ENCODE peak calls at places on chromosomes 12 and 14, in five cellular contexts. R is iPS DF 6.9; H is GM23248; B is CD4-positive, alpha-beta memory T cell; I is dorsolateral prefrontal cortex. K is an unnamed sample.

GRCh38 chr12:70248916-70249315 is 5.7 kb downstream of the CNOT2 start:
- DNase-seq in R (no peak), H (peak), B (no peak), I (no peak), K (no peak)

GRCh38 chr12:51972424-51972812 is 20.9 kb downstream of the ACVR1B start:
- DNase-seq in R (no peak), H (no peak), B (no peak), I (no peak), K (no peak)

GRCh38 chr12:68781728-68782127 is 26.2 kb upstream of the MDM2 start:
- DNase-seq in R (no peak), H (no peak), B (no peak), I (no peak), K (no peak)

GRCh38 chr14:68911594-68912227 is 67.4 kb downstream of the ACTN1 start:
- DNase-seq in R (peak), H (peak), B (peak), I (peak), K (peak)

GRCh38 chr12:68271346-68271745 is 17.9 kb upstream of the IL22 start:
- DNase-seq in R (no peak), H (peak), B (no peak), I (no peak), K (no peak)

GRCh38 chr12:63949902-63950301 is 105.4 kb downstream of the SRGAP1 start:
- DNase-seq in R (no peak), H (no peak), B (no peak), I (no peak), K (no peak)

GRCh38 chr12:101013993-101014392 is 196.0 kb downstream of the SLC5A8 start:
- DNase-seq in R (no peak), H (no peak), B (no peak), I (no peak), K (no peak)

GRCh38 chr12:84874125-84874824 is 38.3 kb downstream of the SLC6A15 start:
- DNase-seq in R (no peak), H (peak), B (peak), I (no peak), K (peak)

GRCh38 chr14:32370720-32371119 is 41.6 kb downstream of the AKAP6 start:
- DNase-seq in R (no peak), H (peak), B (no peak), I (no peak), K (peak)

GRCh38 chr12:131829351-131829794 is 1.2 kb downstream of the MMP17 start:
- DNase-seq in R (no peak), H (peak), B (no peak), I (no peak), K (no peak)

GRCh38 chr12:1519642-1520041 is 74.7 kb downstream of the FBXL14 start:
- DNase-seq in R (no peak), H (peak), B (no peak), I (no peak), K (no peak)

GRCh38 chr14:78835052-78835451 is 664.9 kb downstream of the NRXN3 start:
- DNase-seq in R (no peak), H (no peak), B (no peak), I (peak), K (peak)

GRCh38 chr12:131047789-131048610 is 94.3 kb downstream of the ADGRD1 start:
- DNase-seq in R (no peak), H (no peak), B (no peak), I (no peak), K (no peak)

GRCh38 chr14:85426068-85426935 is 103.6 kb upstream of the FLRT2 start:
- DNase-seq in R (no peak), H (no peak), B (no peak), I (no peak), K (peak)

GRCh38 chr12:3179731-3180130 is 102.6 kb downstream of the TSPAN9 start:
- DNase-seq in R (no peak), H (no peak), B (no peak), I (no peak), K (no peak)

GRCh38 chr14:79057333-79057732 is 887.2 kb downstream of the NRXN3 start:
- DNase-seq in R (no peak), H (peak), B (no peak), I (no peak), K (no peak)

GRCh38 chr12:41521872-41522379 is 333.8 kb downstream of the PDZRN4 start:
- DNase-seq in R (no peak), H (peak), B (no peak), I (no peak), K (peak)

GRCh38 chr12:121801601-121802484 is 2.0 kb upstream of the SETD1B start:
- DNase-seq in R (no peak), H (peak), B (peak), I (no peak), K (peak)

GRCh38 chr12:98253207-98253606 is 262.2 kb upstream of the TMPO start:
- DNase-seq in R (no peak), H (no peak), B (no peak), I (no peak), K (no peak)

GRCh38 chr12:31752450-31752849 is 23.6 kb upstream of the AMN1 start:
- DNase-seq in R (no peak), H (no peak), B (no peak), I (no peak), K (peak)

GRCh38 chr14:63745858-63746425 is 18.1 kb upstream of the SGPP1 start:
- DNase-seq in R (no peak), H (no peak), B (no peak), I (no peak), K (no peak)

GRCh38 chr14:77022219-77022852 is 6.2 kb downstream of the IRF2BPL start:
- DNase-seq in R (no peak), H (no peak), B (no peak), I (no peak), K (peak)

GRCh38 chr12:125093681-125094025 is 28.4 kb downstream of the AACS start:
- DNase-seq in R (no peak), H (no peak), B (no peak), I (peak), K (no peak)

GRCh38 chr14:38608244-38608643 is 352.4 kb upstream of the CLEC14A start:
- DNase-seq in R (no peak), H (no peak), B (no peak), I (no peak), K (no peak)